ENCODE peak calls at places on chromosome 1, in nine cellular contexts. V is CD8-positive, alpha-beta T cell; Z is foreskin keratinocyte; S is CD4-positive, alpha-beta T cell; P is PC-3; U is heart right ventricle; R is activated CD8-positive, alpha-beta T cell treated with anti-CD3 and anti-CD28 coated beads for 36 hours; G is left lung; F is A549. E is an unnamed sample.

GRCh38 chr1:10387611-10388386 is 11.1 kb upstream of the PGD start:
- ATAC-seq in G (peak; percentile 81), S (peak; percentile 37), F (peak; percentile 92), R (no peak), P (peak; percentile 86), U (peak; percentile 88), Z (peak; percentile 55), V (no peak), E (peak; percentile 84)

GRCh38 chr1:91751281-91751680 is 134.7 kb downstream of the TGFBR3 start:
- ATAC-seq in F (no peak), S (no peak), V (no peak), R (no peak), G (peak; percentile 59), P (no peak), U (peak; percentile 83), Z (no peak), E (peak; percentile 77)

GRCh38 chr1:224182057-224182865 is 779 bp upstream of the DEGS1 start:
- ATAC-seq in P (peak; percentile 1), G (peak; percentile 36), V (peak; percentile 51), R (peak; percentile 50), Z (peak; percentile 2), S (peak; percentile 55), F (no peak), U (no peak), E (no peak)

GRCh38 chr1:111802110-111802509 is 46.4 kb downstream of the DDX20 start:
- ATAC-seq in V (no peak), F (no peak), U (peak; percentile 86), G (no peak), P (no peak), S (no peak), Z (no peak), R (no peak), E (no peak)

GRCh38 chr1:100415217-100415778 is 63.0 kb downstream of the CDC14A start:
- ATAC-seq in Z (peak; percentile 57), G (no peak), V (no peak), P (no peak), F (no peak), S (no peak), U (no peak), R (peak; percentile 51), E (no peak)

GRCh38 chr1:223714849-223715709 is 2.7 kb downstream of the CAPN2 start:
- ATAC-seq in V (no peak), G (peak; percentile 30), S (no peak), F (no peak), U (no peak), R (no peak), Z (peak; percentile 68), P (peak; percentile 56), E (no peak)

GRCh38 chr1:54813479-54814147 is 12.5 kb upstream of the TTC22 start:
- ATAC-seq in U (no peak), S (no peak), R (no peak), Z (no peak), G (no peak), V (no peak), F (no peak), P (no peak), E (no peak)

GRCh38 chr1:173267453-173267945 is 60.4 kb upstream of the TNFSF4 start:
- ATAC-seq in S (no peak), P (peak; percentile 68), Z (peak; percentile 41), G (no peak), U (no peak), R (no peak), V (no peak), F (no peak), E (no peak)

GRCh38 chr1:188363943-188364342 is 1535.2 kb downstream of the PLA2G4A start:
- ATAC-seq in G (no peak), V (no peak), P (no peak), S (no peak), R (no peak), U (no peak), F (peak; percentile 50), Z (no peak), E (no peak)

DNA sequence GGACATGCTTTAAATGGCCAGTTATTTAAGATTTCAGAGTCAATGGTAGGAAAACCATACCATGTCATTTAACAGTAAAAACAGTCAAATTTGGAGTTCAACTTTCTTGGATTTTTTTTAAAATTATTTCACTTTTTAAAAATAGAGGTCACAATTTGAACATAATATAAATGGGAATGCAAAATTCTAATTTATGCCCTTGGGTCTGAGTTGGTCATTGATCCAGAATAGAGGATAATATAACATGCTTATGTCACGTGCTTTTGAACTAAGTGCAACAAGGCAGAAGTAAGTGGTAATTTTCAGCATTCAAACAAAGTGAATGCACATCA is 113.1 kb upstream of the SLC35F3 start:
- ATAC-seq in R (no peak), V (no peak), G (no peak), F (no peak), U (no peak), S (no peak), Z (no peak), P (no peak), E (no peak)
- TF ChIP-seq CTCF in R (peak; percentile 7), V (peak; percentile 41), G (no peak), F (no peak), U (no peak), S (no peak), Z (no peak), P (no peak), E (no peak)

GRCh38 chr1:114764689-114765088 is 6.9 kb upstream of the CSDE1 start:
- ATAC-seq in R (no peak), U (no peak), S (no peak), G (no peak), P (no peak), F (no peak), Z (no peak), V (no peak), E (no peak)
- TF ChIP-seq CTCF in R (peak; percentile 21), U (no peak), S (no peak), G (no peak), P (no peak), F (no peak), Z (no peak), V (no peak), E (no peak)

DNA sequence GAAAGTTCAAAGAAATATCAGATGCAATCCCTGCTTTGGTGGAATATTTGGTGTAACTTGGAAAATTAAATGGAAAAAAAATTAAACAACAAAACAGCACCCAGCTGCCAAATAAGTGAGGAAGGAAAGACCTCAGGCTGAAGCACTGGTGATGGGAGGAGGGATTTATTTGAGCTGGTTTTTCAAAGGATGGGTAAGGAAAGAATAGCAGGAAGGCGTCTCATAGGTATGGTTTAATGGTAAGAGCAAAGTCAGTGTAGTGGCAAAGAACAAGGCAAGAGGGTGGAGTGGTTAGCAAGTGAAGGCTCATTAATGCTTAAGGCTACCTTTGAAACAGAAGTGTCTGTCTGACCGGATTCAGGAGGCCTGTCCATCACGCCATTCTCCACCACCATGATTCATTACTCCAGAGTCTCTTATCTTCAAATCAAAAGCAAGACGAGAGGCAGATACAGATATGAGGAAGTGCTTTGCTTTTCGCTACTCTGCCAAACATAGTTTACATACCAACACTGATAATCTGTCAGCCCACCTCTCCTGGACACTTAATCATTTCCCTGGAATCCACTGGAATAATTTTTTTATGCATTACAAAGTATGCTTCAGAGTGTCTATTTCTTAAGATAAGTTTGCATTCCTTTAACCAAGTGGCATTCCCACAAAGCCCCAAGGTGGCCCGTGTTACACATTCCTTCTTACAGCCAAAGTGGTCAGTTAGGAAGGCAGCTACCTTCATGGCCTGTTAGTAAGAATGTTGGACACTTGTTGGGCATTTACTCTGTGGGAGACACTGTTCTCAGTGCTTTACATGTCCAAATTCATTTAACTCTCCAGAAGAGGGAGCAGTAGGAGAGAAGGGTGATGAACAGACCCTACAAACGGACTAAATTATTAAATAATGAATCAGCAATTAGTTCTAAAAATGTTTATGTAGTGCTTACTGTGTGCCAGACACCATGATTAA is 146.6 kb downstream of the ROR1 start:
- ATAC-seq in V (no peak), Z (peak; percentile 85), U (no peak), P (peak; percentile 81), G (peak; percentile 72), F (peak; percentile 87), S (no peak), R (no peak), E (no peak)
- TF ChIP-seq CTCF in V (no peak), Z (peak; percentile 75), U (peak; percentile 34), P (peak; percentile 68), G (no peak), F (peak; percentile 52), S (no peak), R (no peak), E (no peak)

GRCh38 chr1:48940946-48941732 is 164.4 kb upstream of the BEND5 start:
- ATAC-seq in G (peak; percentile 95), V (no peak), Z (no peak), U (no peak), F (no peak), S (no peak), P (no peak), R (no peak), E (no peak)
- TF ChIP-seq CTCF in G (no peak), V (no peak), Z (no peak), U (no peak), F (no peak), S (no peak), P (no peak), R (no peak), E (no peak)

GRCh38 chr1:11833497-11833896 is 14.1 kb downstream of the NPPA start:
- ATAC-seq in F (no peak), Z (no peak), V (no peak), G (no peak), P (no peak), S (no peak), R (no peak), U (no peak), E (no peak)

GRCh38 chr1:11828511-11828910 is 19.1 kb downstream of the NPPA start:
- ATAC-seq in U (no peak), Z (no peak), V (no peak), P (no peak), F (no peak), S (no peak), R (no peak), G (no peak), E (no peak)

GRCh38 chr1:11835441-11836225 is 11.9 kb downstream of the NPPA start:
- ATAC-seq in P (no peak), F (no peak), Z (no peak), S (no peak), G (no peak), U (no peak), R (no peak), V (no peak), E (no peak)

GRCh38 chr1:11833900-11834299 is 13.7 kb downstream of the NPPA start:
- ATAC-seq in R (no peak), U (no peak), P (no peak), Z (no peak), V (no peak), S (no peak), F (no peak), G (no peak), E (no peak)

DNA sequence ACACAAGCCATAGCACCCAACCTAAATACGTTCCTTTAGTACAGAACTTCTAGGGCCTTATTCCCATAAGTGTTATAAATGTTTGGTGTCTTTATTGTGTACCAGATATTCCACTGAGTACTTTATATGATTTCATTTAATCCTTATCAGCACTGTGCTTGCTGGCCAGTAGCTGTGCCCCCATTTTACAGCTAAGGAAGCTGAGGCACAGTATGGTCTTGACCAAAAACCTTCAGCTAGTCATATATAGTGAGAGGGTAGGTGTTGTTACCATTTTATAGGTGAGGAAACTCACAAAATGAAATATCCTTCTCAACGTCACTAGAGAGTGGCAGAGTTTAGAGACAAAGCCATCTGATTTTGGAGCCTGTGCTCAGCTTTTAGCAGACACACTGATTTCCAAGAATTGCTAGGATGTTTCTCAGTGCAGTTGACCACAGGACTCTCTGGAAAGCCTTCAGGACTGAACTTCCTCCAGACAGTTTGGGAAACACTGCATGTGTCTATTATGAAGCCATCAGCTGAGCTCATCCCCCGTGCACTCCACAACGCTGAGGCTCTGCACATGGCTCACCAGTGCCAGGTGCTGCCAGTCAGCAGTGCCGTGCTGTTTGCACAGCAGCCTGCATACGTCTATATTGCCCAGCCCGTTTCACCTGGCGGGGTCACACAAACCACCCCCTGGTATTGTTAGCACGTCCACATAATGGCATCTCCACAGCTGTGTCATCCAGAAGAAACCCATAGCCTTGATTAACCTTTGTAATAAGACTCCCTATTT is 15.4 kb downstream of the NPPA start:
- ATAC-seq in G (no peak), U (no peak), S (no peak), V (no peak), Z (no peak), F (no peak), P (no peak), R (no peak), E (no peak)
- TF ChIP-seq CTCF in G (no peak), U (no peak), S (no peak), V (no peak), Z (no peak), F (no peak), P (no peak), R (no peak), E (no peak)